ENCODE peak calls at places on chromosomes 16 and 17, in five cellular contexts. V, T, Z, D and S are unnamed samples.

GRCh38 chr17:48601528-48602430 is 3.0 kb downstream of the HOXB6 start:
- DNase-seq in V (no peak), T (no peak), Z (no peak), D (no peak), S (no peak)

GRCh38 chr16:24610421-24610765 is 71.0 kb downstream of the RBBP6 start:
- DNase-seq in V (peak; percentile 1), T (peak; percentile 18), Z (peak; percentile 55), D (no peak), S (peak; percentile 44)

GRCh38 chr17:37834168-37834567 is 89.3 kb upstream of the HNF1B start:
- DNase-seq in V (no peak), T (no peak), Z (no peak), D (no peak), S (no peak)

GRCh38 chr16:87965417-87965816 is 14.2 kb downstream of the BANP start:
- DNase-seq in V (no peak), T (no peak), Z (peak; percentile 50), D (no peak), S (no peak)

GRCh38 chr17:74394977-74395376 is 27.7 kb downstream of the GPR142 start:
- DNase-seq in V (no peak), T (no peak), Z (no peak), D (no peak), S (no peak)

GRCh38 chr16:89422527-89422904 is 67.8 kb downstream of the ANKRD11 start:
- DNase-seq in V (peak; percentile 59), T (no peak), Z (no peak), D (no peak), S (no peak)

GRCh38 chr17:75637143-75637538 is 3.9 kb downstream of the SMIM5 start:
- DNase-seq in V (no peak), T (no peak), Z (no peak), D (no peak), S (no peak)

GRCh38 chr17:80918731-80919130 is 72.9 kb upstream of the CHMP6 start:
- DNase-seq in V (no peak), T (no peak), Z (no peak), D (no peak), S (no peak)

GRCh38 chr16:54411555-54411954 is 125.0 kb upstream of the IRX3 start:
- DNase-seq in V (no peak), T (no peak), Z (peak; percentile 42), D (no peak), S (no peak)

GRCh38 chr17:39071573-39071972 is 79.9 kb downstream of the PLXDC1 start:
- DNase-seq in V (no peak), T (no peak), Z (no peak), D (no peak), S (no peak)

GRCh38 chr17:33521784-33522183 is 228.7 kb upstream of the ASIC2 start:
- DNase-seq in V (no peak), T (peak; percentile 11), Z (peak; percentile 80), D (no peak), S (no peak)

GRCh38 chr17:72122668-72123495 is 2.1 kb downstream of the SOX9 start:
- DNase-seq in V (peak; percentile 68), T (no peak), Z (peak; percentile 67), D (no peak), S (peak; percentile 71)

GRCh38 chr17:50206604-50207293 is 5.3 kb upstream of the COL1A1 start:
- DNase-seq in V (peak; percentile 66), T (no peak), Z (peak; percentile 91), D (no peak), S (peak; percentile 79)

GRCh38 chr17:79620207-79621038 is 9.6 kb upstream of the RBFOX3 start:
- DNase-seq in V (no peak), T (no peak), Z (peak; percentile 27), D (no peak), S (no peak)

GRCh38 chr17:46958192-46958591 is 20.9 kb downstream of the RPRML start:
- DNase-seq in V (no peak), T (no peak), Z (no peak), D (no peak), S (no peak)

GRCh38 chr17:5391678-5392077 is 27.8 kb downstream of the NUP88 start:
- DNase-seq in V (peak; percentile 24), T (no peak), Z (no peak), D (no peak), S (no peak)

GRCh38 chr17:51741447-51741846 is 417.1 kb downstream of the CA10 start:
- DNase-seq in V (no peak), T (no peak), Z (no peak), D (no peak), S (no peak)

GRCh38 chr17:44581868-44582267 is 24.6 kb downstream of the FZD2 start:
- DNase-seq in V (no peak), T (no peak), Z (no peak), D (no peak), S (no peak)

GRCh38 chr16:54135361-54136275 is 151.0 kb downstream of the IRX3 start:
- DNase-seq in V (peak; percentile 68), T (no peak), Z (no peak), D (no peak), S (peak; percentile 59)

GRCh38 chr17:68378202-68379149 is 78.8 kb downstream of the WIPI1 start:
- DNase-seq in V (peak; percentile 94), T (no peak), Z (peak; percentile 66), D (no peak), S (peak; percentile 100)

GRCh38 chr16:2186505-2186904 is 9.9 kb downstream of the CASKIN1 start:
- DNase-seq in V (no peak), T (no peak), Z (no peak), D (no peak), S (no peak)

GRCh38 chr17:5122586-5123342 is 6.9 kb downstream of the USP6 start:
- DNase-seq in V (no peak), T (peak; percentile 23), Z (peak; percentile 70), D (no peak), S (peak; percentile 15)

GRCh38 chr17:40464392-40464855 is 21.2 kb downstream of the IGFBP4 start:
- DNase-seq in V (no peak), T (no peak), Z (no peak), D (no peak), S (no peak)

GRCh38 chr17:40468560-40468959 is 25.3 kb downstream of the IGFBP4 start:
- DNase-seq in V (no peak), T (no peak), Z (no peak), D (no peak), S (no peak)

GRCh38 chr17:40469805-40470675 is 26.8 kb downstream of the IGFBP4 start:
- DNase-seq in V (no peak), T (no peak), Z (no peak), D (no peak), S (no peak)

GRCh38 chr17:40466298-40466971 is 23.2 kb downstream of the IGFBP4 start:
- DNase-seq in V (no peak), T (no peak), Z (no peak), D (no peak), S (no peak)

DNA sequence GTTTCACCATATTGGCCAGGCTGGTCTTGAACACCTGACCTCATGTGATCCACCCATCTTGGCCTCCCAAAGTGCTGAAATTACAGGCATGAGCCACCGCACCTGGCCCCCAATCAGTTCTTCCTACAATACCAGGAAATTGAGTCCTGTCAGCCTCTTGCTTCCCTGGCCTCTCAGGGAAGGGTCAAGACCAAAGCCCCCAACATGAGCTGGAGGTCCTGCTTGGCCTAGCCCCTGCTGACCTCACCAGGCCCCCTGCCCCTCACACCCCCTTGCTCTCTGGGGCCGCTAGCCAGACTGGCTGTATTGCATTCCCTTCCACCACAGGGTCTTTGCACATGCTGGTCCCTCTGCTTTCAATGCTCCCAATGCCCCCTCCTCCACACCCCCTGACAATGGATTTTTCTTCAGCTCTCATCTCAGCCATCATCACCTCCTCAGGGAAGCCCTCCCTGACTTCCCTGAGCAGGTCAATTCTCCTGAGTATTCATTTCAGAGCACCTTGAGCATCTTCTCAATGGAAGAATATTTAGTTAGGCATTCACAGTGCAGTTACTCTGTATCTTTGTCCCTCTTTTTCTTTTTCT is 24.1 kb downstream of the IGFBP4 start:
- DNase-seq in V (no peak), T (no peak), Z (no peak), D (no peak), S (no peak)
- H4K8ac ChIP-seq in V (no peak overlapping the region), T (no peak overlapping the region), Z (no peak overlapping the region), D (no peak overlapping the region), S (peak overlapping the region; percentile 16)

GRCh38 chr16:81036751-81037350 is 1.2 kb downstream of the ATMIN start:
- DNase-seq in V (no peak), T (no peak), Z (no peak), D (no peak), S (peak; percentile 25)
- H4K91ac ChIP-seq in V (no peak overlapping the region), T (no peak overlapping the region), Z (no peak overlapping the region), D (no peak overlapping the region), S (no peak overlapping the region)

GRCh38 chr16:31074814-31075183 is 577 bp downstream of the ZNF646 start:
- DNase-seq in V (peak; percentile 12), T (no peak), Z (no peak), D (no peak), S (no peak)
- H2AK5ac ChIP-seq in V (peak overlapping the region; percentile 92), T (no peak overlapping the region), Z (no peak overlapping the region), D (no peak overlapping the region), S (peak overlapping the region; percentile 58)

DNA sequence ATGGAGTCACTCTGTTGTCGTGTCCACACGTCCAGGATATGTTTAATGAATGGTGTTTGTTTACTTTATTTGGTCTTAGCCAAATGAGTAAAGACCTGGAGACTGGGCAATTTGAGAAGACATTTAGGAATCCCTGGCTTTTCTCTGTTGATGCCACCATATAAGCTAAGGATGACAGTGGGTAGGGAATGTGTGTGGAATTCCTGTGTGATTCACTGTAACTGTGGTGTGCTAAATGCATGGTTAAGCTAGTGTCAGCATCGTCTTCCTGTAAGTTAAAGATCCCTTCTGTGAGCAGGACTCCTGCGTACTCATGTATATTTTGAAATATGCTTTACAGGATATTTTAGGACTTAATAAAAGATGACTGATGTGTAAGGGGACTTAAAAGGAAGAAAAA is 26.4 kb downstream of the GOSR1 start:
- DNase-seq in V (peak; percentile 28), T (no peak), Z (no peak), D (no peak), S (peak; percentile 28)
- H4K8ac ChIP-seq in V (no peak overlapping the region), T (no peak overlapping the region), Z (no peak overlapping the region), D (no peak overlapping the region), S (no peak overlapping the region)

DNA sequence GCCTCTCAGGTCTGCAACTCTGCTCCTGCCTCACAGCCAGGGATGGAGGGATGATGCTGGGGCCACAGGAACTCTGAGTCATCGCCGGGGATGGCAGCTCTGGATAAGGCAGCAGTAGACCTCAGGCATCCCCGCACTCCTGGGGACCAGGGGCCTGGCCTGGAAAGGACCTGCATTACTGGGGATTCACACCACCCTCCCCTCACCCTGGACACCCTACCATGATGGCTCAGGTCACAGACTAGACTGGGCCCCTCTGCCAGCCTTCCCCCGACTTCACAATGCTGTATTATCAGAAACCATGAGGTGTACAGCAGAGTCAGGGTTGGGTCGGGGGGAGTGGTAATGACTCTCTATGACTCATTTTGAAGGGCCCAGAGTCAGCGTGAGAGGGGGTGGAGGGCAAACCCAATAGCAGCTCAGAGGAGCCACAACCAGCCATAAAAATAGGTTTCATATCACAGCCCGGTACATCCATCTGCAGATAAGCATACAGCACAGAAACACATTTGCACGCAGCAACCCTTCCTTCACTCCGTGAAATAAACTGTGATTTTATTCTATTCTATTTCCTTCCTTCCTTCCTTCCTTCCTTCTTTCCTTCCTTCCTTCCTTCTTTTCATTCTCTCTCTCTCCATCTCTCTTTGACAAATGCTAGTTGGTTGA is 28.8 kb downstream of the DYNLRB2 start:
- DNase-seq in V (peak; percentile 46), T (no peak), Z (no peak), D (no peak), S (no peak)
- H4K91ac ChIP-seq in V (no peak overlapping the region), T (no peak overlapping the region), Z (no peak overlapping the region), D (no peak overlapping the region), S (no peak overlapping the region)